ENCODE peak calls at places on chromosomes 2 and 18, in four cellular contexts. S, R, U and D are unnamed samples.

GRCh38 chr2:28320371-28320770 is 72.3 kb upstream of the FOSL2 start:
- DNase-seq in S (no peak), U (no peak), R (no peak), D (no peak)

GRCh38 chr2:173008786-173009185 is 66.9 kb upstream of the MAP3K20 start:
- DNase-seq in S (no peak), R (no peak), U (no peak), D (no peak)

GRCh38 chr2:118604346-118604745 is 243.1 kb downstream of the EN1 start:
- DNase-seq in U (no peak), R (no peak), S (no peak), D (no peak)

GRCh38 chr18:37322497-37323035 is 243.0 kb downstream of the CELF4 start:
- DNase-seq in R (peak), U (peak), S (peak), D (no peak)

GRCh38 chr2:120735750-120736170 is at the start of gene GLI2:
- DNase-seq in R (peak), U (peak), S (no peak), D (peak)

GRCh38 chr2:200814276-200814815 is 2.6 kb downstream of the BZW1 start:
- DNase-seq in U (no peak), R (no peak), S (no peak), D (no peak)

GRCh38 chr18:45059695-45060094 is 379.0 kb downstream of the SETBP1 start:
- DNase-seq in U (peak), S (no peak), R (no peak), D (no peak)

GRCh38 chr18:32909798-32910561 is 137.2 kb upstream of the KLHL14 start:
- DNase-seq in U (no peak), R (no peak), S (peak), D (no peak)

GRCh38 chr18:44804033-44804432 is 123.3 kb downstream of the SETBP1 start:
- DNase-seq in U (no peak), R (no peak), S (no peak), D (no peak)

GRCh38 chr2:209872675-209873074 is 101.0 kb downstream of the UNC80 start:
- DNase-seq in U (peak), R (no peak), S (no peak), D (peak)

GRCh38 chr18:69357590-69357989 is 43.1 kb upstream of the DOK6 start:
- DNase-seq in U (no peak), R (no peak), S (no peak), D (no peak)

GRCh38 chr2:53987336-53987921 is 16.6 kb upstream of the PSME4 start:
- DNase-seq in U (peak), R (peak), S (peak), D (peak)

GRCh38 chr2:121969766-121970639 is 214.6 kb downstream of the TSN start:
- DNase-seq in U (no peak), S (no peak), R (peak), D (no peak)

GRCh38 chr2:43737097-43737854 is 36.6 kb upstream of the DYNC2LI1 start:
- DNase-seq in U (peak), S (no peak), R (no peak), D (peak)

GRCh38 chr2:225434014-225434413 is 34.5 kb downstream of the NYAP2 start:
- DNase-seq in R (no peak), U (no peak), S (no peak), D (no peak)

GRCh38 chr2:120287183-120288015 is 34.7 kb downstream of the RALB start:
- DNase-seq in U (peak), S (no peak), R (no peak), D (peak)